ENCODE peak calls at places on chromosomes 11 and 22, in nine cellular contexts. O, Q, M, V, T, P, Z, S and I are unnamed samples.

GRCh38 chr22:42365942-42366660 is 66.1 kb downstream of the NFAM1 start:
- DNase-seq in O (no peak), Q (no peak), M (no peak), V (no peak), T (no peak), P (no peak), Z (no peak), S (no peak), I (no peak)

GRCh38 chr11:24793479-24793878 is 296.6 kb downstream of the LUZP2 start:
- DNase-seq in O (peak; percentile 31), Q (no peak), M (no peak), V (no peak), T (no peak), P (no peak), Z (no peak), S (no peak), I (no peak)

GRCh38 chr11:72975778-72976520 is 161.7 kb downstream of the ATG16L2 start:
- DNase-seq in O (peak; percentile 94), Q (no peak), M (no peak), V (no peak), T (no peak), P (peak; percentile 96), Z (no peak), S (no peak), I (no peak)

GRCh38 chr11:75078233-75078632 is 18.4 kb downstream of the OR2AT4 start:
- DNase-seq in O (peak; percentile 7), Q (no peak), M (no peak), V (no peak), T (no peak), P (peak; percentile 22), Z (no peak), S (peak; percentile 8), I (no peak)

GRCh38 chr11:102760355-102761035 is 19.9 kb downstream of the MMP10 start:
- DNase-seq in O (peak; percentile 98), Q (no peak), M (no peak), V (no peak), T (peak; percentile 18), P (peak; percentile 97), Z (peak; percentile 58), S (peak; percentile 7), I (no peak)

GRCh38 chr22:36443198-36443770 is 38.2 kb downstream of the TXN2 start:
- DNase-seq in O (no peak), Q (no peak), M (no peak), V (no peak), T (no peak), P (no peak), Z (no peak), S (no peak), I (no peak)

GRCh38 chr22:45172872-45173585 is 9.3 kb downstream of the NUP50 start:
- DNase-seq in O (no peak), Q (no peak), M (no peak), V (no peak), T (no peak), P (no peak), Z (no peak), S (no peak), I (no peak)

GRCh38 chr11:46367244-46367915 is 14.1 kb upstream of the MDK start:
- DNase-seq in O (no peak), Q (peak; percentile 63), M (peak; percentile 81), V (peak; percentile 46), T (no peak), P (peak; percentile 68), Z (peak; percentile 46), S (no peak), I (peak; percentile 69)

GRCh38 chr11:128297805-128298204 is 289.6 kb downstream of the ETS1 start:
- DNase-seq in O (peak; percentile 30), Q (no peak), M (no peak), V (no peak), T (no peak), P (peak; percentile 30), Z (no peak), S (no peak), I (no peak)

GRCh38 chr11:29282088-29282487 is 734.7 kb downstream of the KCNA4 start:
- DNase-seq in O (peak; percentile 98), Q (no peak), M (no peak), V (no peak), T (peak; percentile 81), P (peak; percentile 96), Z (no peak), S (peak; percentile 81), I (no peak)

GRCh38 chr11:4700436-4700820 is 2.8 kb upstream of the OR51E2 start:
- DNase-seq in O (no peak), Q (no peak), M (no peak), V (no peak), T (no peak), P (no peak), Z (no peak), S (no peak), I (no peak)

GRCh38 chr22:17999851-18000250 is 24.5 kb downstream of the MICAL3 start:
- DNase-seq in O (no peak), Q (no peak), M (no peak), V (no peak), T (no peak), P (no peak), Z (no peak), S (no peak), I (no peak)

GRCh38 chr11:67532889-67533288 is 9.6 kb upstream of the CABP2 start:
- DNase-seq in O (no peak), Q (no peak), M (no peak), V (no peak), T (no peak), P (no peak), Z (no peak), S (no peak), I (no peak)

GRCh38 chr11:2482745-2483144 is 37.9 kb downstream of the KCNQ1 start:
- DNase-seq in O (no peak), Q (no peak), M (no peak), V (no peak), T (no peak), P (no peak), Z (no peak), S (no peak), I (no peak)

GRCh38 chr22:31104869-31105268 is 2.5 kb downstream of the SELENOM start:
- DNase-seq in O (no peak), Q (no peak), M (peak; percentile 49), V (no peak), T (no peak), P (peak; percentile 28), Z (no peak), S (no peak), I (no peak)

GRCh38 chr11:122170815-122171475 is 54.9 kb upstream of the BLID start:
- DNase-seq in O (peak; percentile 85), Q (no peak), M (no peak), V (no peak), T (no peak), P (peak; percentile 97), Z (no peak), S (peak; percentile 92), I (no peak)

GRCh38 chr11:126284829-126285228 is 1.9 kb downstream of the TIRAP start:
- DNase-seq in O (peak; percentile 95), Q (peak; percentile 62), M (peak; percentile 66), V (no peak), T (peak; percentile 19), P (peak; percentile 97), Z (peak; percentile 46), S (peak; percentile 88), I (peak; percentile 70)

GRCh38 chr11:46471943-46472661 is 80.5 kb upstream of the CHRM4 start:
- DNase-seq in O (no peak), Q (no peak), M (no peak), V (no peak), T (no peak), P (no peak), Z (no peak), S (no peak), I (no peak)

GRCh38 chr11:6627762-6628241 is 8.6 kb upstream of the TPP1 start:
- DNase-seq in O (no peak), Q (no peak), M (peak; percentile 72), V (no peak), T (no peak), P (no peak), Z (no peak), S (no peak), I (no peak)